ENCODE peak calls at places on chromosomes 5 and 9, in nine cellular contexts. B is sigmoid colon; E is OCI-LY7; V is spleen; F is nephron progenitor cell; N is WTC11; Q is uterus; Z is transverse colon; G is activated CD8-positive, alpha-beta T cell treated with anti-CD3 and anti-CD28 coated beads for 36 hours. W is an unnamed sample.

GRCh38 chr5:39580702-39581498 is 156.1 kb upstream of the DAB2 start:
- DNase-seq in Z (no peak), N (no peak), V (no peak), F (no peak), Q (no peak), G (no peak), E (no peak), B (no peak), W (no peak)

GRCh38 chr9:121900163-121900562 is 192.9 kb downstream of the TTLL11 start:
- DNase-seq in N (no peak), V (no peak), E (peak), G (no peak), Z (no peak), Q (no peak), F (no peak), B (no peak), W (no peak)

GRCh38 chr5:168377525-168377924 is 86.1 kb downstream of the WWC1 start:
- DNase-seq in E (no peak), Q (no peak), V (no peak), G (no peak), N (no peak), Z (no peak), F (no peak), B (no peak), W (no peak)

GRCh38 chr9:112035166-112035816 is 138.7 kb downstream of the UGCG start:
- DNase-seq in Z (no peak), N (no peak), F (no peak), Q (no peak), G (no peak), V (no peak), E (no peak), B (no peak), W (no peak)

GRCh38 chr9:98333703-98334582 is 78.5 kb upstream of the TBC1D2 start:
- DNase-seq in E (no peak), N (no peak), Q (no peak), F (no peak), B (no peak), Z (no peak), V (no peak), G (no peak), W (no peak)

GRCh38 chr5:32645246-32645645 is 59.9 kb downstream of the SUB1 start:
- DNase-seq in N (no peak), V (no peak), F (no peak), E (no peak), Z (no peak), G (peak), B (no peak), Q (no peak), W (no peak)

GRCh38 chr5:944621-944927 is 51.9 kb downstream of the TRIP13 start:
- DNase-seq in B (no peak), E (no peak), Q (no peak), F (no peak), Z (no peak), G (no peak), V (no peak), N (no peak), W (no peak)

GRCh38 chr5:168136340-168136739 is 155.1 kb upstream of the WWC1 start:
- DNase-seq in G (no peak), B (no peak), V (no peak), Q (no peak), N (no peak), E (no peak), F (no peak), Z (peak), W (no peak)

GRCh38 chr5:7250004-7250403 is 145.9 kb upstream of the ADCY2 start:
- DNase-seq in N (no peak), V (no peak), G (no peak), E (no peak), Q (no peak), B (no peak), Z (no peak), F (no peak), W (no peak)

GRCh38 chr5:147830035-147830434 is 1.4 kb downstream of the SPINK1 start:
- DNase-seq in N (no peak), E (no peak), Q (no peak), V (no peak), Z (no peak), G (no peak), F (no peak), B (no peak), W (no peak)

GRCh38 chr5:1545126-1545797 is 21.5 kb upstream of the LPCAT1 start:
- DNase-seq in Q (no peak), F (no peak), E (no peak), V (peak), B (peak), N (no peak), Z (no peak), G (no peak), W (peak)

GRCh38 chr9:117414220-117414905 is 494 bp downstream of the ASTN2 start:
- DNase-seq in V (no peak), B (no peak), N (peak), E (no peak), G (no peak), Z (no peak), Q (no peak), F (peak), W (no peak)

GRCh38 chr5:170513856-170514255 is 10.0 kb downstream of the KCNIP1 start:
- DNase-seq in E (no peak), F (no peak), N (no peak), G (no peak), B (no peak), Q (no peak), V (no peak), Z (no peak), W (no peak)

GRCh38 chr5:5340206-5340729 is 82.2 kb upstream of the ICE1 start:
- DNase-seq in V (no peak), B (peak), F (peak), Q (peak), E (no peak), Z (peak), N (peak), G (no peak), W (no peak)

GRCh38 chr5:143209881-143210395 is 193.5 kb downstream of the NR3C1 start:
- DNase-seq in V (no peak), G (no peak), Q (no peak), F (no peak), Z (no peak), B (no peak), E (no peak), N (no peak), W (no peak)

GRCh38 chr9:87547665-87548064 is 50.0 kb downstream of the DAPK1 start:
- DNase-seq in E (no peak), N (no peak), V (no peak), Q (no peak), G (no peak), F (no peak), Z (no peak), B (no peak), W (no peak)

GRCh38 chr5:101390317-101390908 is 487.3 kb upstream of the ST8SIA4 start:
- DNase-seq in E (peak), F (peak), G (peak), N (peak), Q (no peak), V (no peak), B (no peak), Z (no peak), W (no peak)

GRCh38 chr5:89213584-89213983 is 330.6 kb upstream of the MEF2C start:
- DNase-seq in E (no peak), Q (no peak), Z (no peak), B (no peak), F (no peak), N (no peak), V (no peak), G (no peak), W (no peak)

GRCh38 chr5:88396635-88397285 is 128.1 kb upstream of the TMEM161B start:
- DNase-seq in V (no peak), N (no peak), Z (no peak), B (no peak), F (peak), E (no peak), Q (no peak), G (no peak), W (no peak)

GRCh38 chr9:115680226-115680625 is 473.4 kb upstream of the PAPPA start:
- DNase-seq in E (no peak), Z (no peak), B (no peak), N (no peak), G (no peak), Q (no peak), F (no peak), V (no peak), W (no peak)

DNA sequence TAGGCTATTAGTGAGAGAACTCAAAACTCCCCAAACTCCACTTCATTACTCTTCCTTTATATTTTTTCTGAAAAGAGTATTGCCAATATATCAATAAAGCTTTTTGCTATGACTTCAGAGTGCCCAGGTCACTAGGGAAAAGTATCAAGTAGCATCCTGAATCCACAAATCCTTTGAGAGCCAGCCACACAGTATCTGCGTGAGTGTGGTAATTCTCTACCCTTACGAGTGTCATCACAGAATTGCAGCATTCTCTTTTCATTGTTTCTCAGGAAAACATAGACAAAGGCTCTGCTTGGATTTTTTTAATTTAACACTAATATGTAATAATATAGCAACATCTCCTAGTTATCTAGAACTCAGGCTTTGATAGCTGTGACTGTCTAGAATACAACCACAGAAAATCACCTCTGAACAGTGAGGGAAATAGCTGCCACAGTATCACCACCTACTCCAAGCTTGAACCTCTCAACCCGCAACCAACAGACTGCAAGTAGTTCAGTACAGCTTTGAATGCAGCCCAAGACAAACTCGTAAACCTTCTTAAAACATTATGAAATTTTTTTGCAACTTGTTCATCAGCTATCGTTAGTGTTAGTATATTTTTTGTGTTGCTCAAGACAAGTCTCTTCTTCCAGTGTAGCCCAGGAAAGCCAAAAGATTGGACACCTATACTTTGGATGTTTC is 79.3 kb upstream of the CCDC152 start:
- DNase-seq in Q (no peak), G (no peak), E (no peak), N (no peak), F (no peak), V (no peak), Z (no peak), B (no peak), W (no peak)
- TF ChIP-seq CTCF in Q (no peak), G (no peak), E (no peak), N (no peak), F (no peak), V (no peak), Z (no peak), B (no peak), W (no peak)

DNA sequence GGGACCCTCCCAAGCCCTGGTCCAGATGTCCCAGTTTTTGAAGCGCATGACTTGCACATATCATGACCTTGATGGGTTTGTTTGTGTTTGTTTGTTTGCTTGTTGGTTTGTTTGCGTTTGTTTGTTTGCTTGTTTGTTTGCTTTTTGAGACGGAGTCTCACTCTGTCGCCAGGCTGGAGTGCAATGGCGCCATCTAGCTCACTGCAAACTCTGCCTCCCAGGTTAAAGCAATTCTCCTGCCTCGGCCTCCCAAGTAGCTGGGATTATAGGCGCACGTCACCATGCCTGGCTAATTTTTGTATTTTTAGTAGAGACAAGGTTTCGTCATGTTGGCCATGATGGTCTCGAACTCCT is 13.0 kb upstream of the UBAC1 start:
- DNase-seq in Q (no peak), V (no peak), G (no peak), E (no peak), F (no peak), N (no peak), B (no peak), Z (no peak), W (no peak)
- TF ChIP-seq CTCF in Q (no peak), V (no peak), G (no peak), E (peak), F (no peak), N (no peak), B (no peak), Z (no peak), W (peak)

DNA sequence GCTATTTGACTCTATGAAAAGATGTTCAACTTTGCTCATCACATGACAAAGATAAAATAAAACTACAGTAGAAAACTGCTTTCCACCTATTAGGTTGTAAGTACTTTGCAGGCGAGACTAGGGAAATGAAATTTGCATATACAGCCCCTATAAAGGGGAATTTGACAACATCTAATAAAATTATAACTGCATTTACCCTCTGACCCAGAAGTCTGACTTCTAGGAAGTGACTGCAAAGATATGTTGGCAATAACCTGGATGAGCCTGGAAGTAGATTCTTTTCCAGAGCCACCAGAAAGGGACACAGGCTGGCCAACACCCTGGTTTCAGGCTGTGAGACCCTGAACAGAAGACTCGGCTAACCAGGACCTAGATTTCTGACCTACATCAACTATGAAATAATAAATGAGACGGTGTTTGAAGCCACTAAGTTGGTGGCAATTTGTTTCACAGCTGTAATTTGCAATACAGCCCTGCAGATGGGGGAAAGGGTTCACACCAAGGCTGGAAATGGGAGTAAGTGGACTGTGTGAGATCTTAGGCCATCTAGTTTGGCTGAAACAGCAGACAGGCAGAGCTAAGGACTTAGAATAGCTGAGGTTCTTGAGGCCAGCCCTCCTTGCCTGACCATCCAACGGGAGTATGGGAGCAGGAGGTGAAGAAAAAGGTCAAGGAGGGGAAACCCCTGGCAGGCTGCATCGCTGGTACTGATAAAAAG is 106.6 kb downstream of the SIL1 start:
- DNase-seq in N (no peak), Q (no peak), F (no peak), Z (peak), B (no peak), V (no peak), E (peak), G (no peak), W (no peak)
- TF ChIP-seq CTCF in N (peak), Q (peak), F (no peak), Z (peak), B (peak), V (peak), E (no peak), G (no peak), W (peak)

DNA sequence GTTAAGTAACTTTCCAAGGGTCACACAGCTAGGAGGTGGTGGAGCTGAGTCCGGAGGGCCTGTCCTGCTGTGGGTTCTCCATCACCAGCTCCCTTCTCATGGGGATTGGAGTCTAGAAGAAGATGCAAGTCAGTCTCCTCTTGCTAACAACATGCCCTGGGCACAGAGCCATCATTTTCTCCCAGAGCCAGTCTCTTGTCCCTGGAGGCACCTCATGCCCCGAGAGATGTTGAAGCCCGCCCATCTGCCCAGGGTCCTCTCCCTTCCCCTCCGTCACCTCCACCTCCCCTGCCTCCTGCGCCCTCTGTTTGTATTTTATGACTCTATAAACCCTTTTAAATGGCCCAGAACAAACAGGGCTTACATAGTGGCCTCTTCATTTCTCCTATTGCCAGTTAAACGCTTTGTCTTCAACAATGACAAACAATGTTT is 55.6 kb downstream of the ASS1 start:
- DNase-seq in G (no peak), V (no peak), Z (peak), E (no peak), B (no peak), N (no peak), F (no peak), Q (no peak), W (no peak)
- TF ChIP-seq CTCF in G (no peak), V (no peak), Z (no peak), E (no peak), B (no peak), N (no peak), F (no peak), Q (no peak), W (no peak)

GRCh38 chr9:26722755-26723154 is 169.8 kb downstream of the CAAP1 start:
- DNase-seq in Q (no peak), E (no peak), G (no peak), F (no peak), B (no peak), V (no peak), N (no peak), Z (no peak), W (no peak)

GRCh38 chr9:26727471-26727870 is 165.1 kb downstream of the CAAP1 start:
- DNase-seq in Q (no peak), Z (no peak), F (no peak), E (no peak), N (no peak), B (no peak), G (no peak), V (no peak), W (no peak)

GRCh38 chr9:26725573-26725972 is 167.0 kb downstream of the CAAP1 start:
- DNase-seq in F (no peak), B (no peak), Z (no peak), Q (peak), N (no peak), G (no peak), E (no peak), V (no peak), W (no peak)

GRCh38 chr9:26723486-26723885 is 169.1 kb downstream of the CAAP1 start:
- DNase-seq in B (no peak), V (no peak), F (peak), Z (peak), N (peak), Q (peak), G (peak), E (no peak), W (no peak)
- TF ChIP-seq CTCF in B (no peak), V (no peak), F (peak), Z (no peak), N (peak), Q (no peak), G (peak), E (peak), W (peak)

GRCh38 chr9:133167096-133167695 is 3.5 kb upstream of the GBGT1 start:
- DNase-seq in B (no peak), G (no peak), V (peak), Q (no peak), N (no peak), E (no peak), Z (no peak), F (no peak), W (peak)
- TF ChIP-seq CTCF in B (no peak), G (no peak), V (no peak), Q (no peak), N (no peak), E (no peak), Z (no peak), F (no peak), W (no peak)

GRCh38 chr9:20481437-20481836 is 140.9 kb downstream of the MLLT3 start:
- DNase-seq in F (no peak), N (no peak), Z (no peak), G (no peak), B (no peak), E (no peak), V (no peak), Q (no peak), W (no peak)

GRCh38 chr9:20476912-20477311 is 145.4 kb downstream of the MLLT3 start:
- DNase-seq in B (no peak), F (no peak), Z (no peak), V (no peak), Q (no peak), E (no peak), N (no peak), G (no peak), W (no peak)

GRCh38 chr9:20477940-20478620 is 144.2 kb downstream of the MLLT3 start:
- DNase-seq in B (no peak), F (no peak), G (peak), V (no peak), Q (no peak), Z (no peak), E (no peak), N (no peak), W (no peak)

GRCh38 chr9:20479419-20480155 is 142.7 kb downstream of the MLLT3 start:
- DNase-seq in E (no peak), V (no peak), G (no peak), Z (no peak), N (no peak), Q (no peak), F (no peak), B (no peak), W (no peak)

GRCh38 chr9:20478780-20479179 is 143.5 kb downstream of the MLLT3 start:
- DNase-seq in V (no peak), N (no peak), Q (no peak), E (no peak), B (no peak), G (no peak), Z (no peak), F (no peak), W (no peak)
- TF ChIP-seq CTCF in V (no peak), N (no peak), Q (no peak), E (no peak), B (no peak), G (no peak), Z (no peak), F (no peak), W (no peak)

GRCh38 chr9:21965401-21965951 is 28.7 kb downstream of the CDKN2A start:
- DNase-seq in Z (peak), B (peak), N (peak), F (peak), Q (no peak), E (no peak), V (peak), G (peak), W (no peak)
- TF ChIP-seq CTCF in Z (peak), B (no peak), N (no peak), F (peak), Q (no peak), E (no peak), V (peak), G (peak), W (peak)

W was measured in chondrocyte.